ENCODE peak calls at places on chromosomes 6 and 20, in eight cellular contexts. X is iPS DF 6.9, M is breast epithelium, S is IMR-90, T is ovary, D is DND-41, B is body of pancreas, Q is mammary epithelial cell. K is an unnamed sample.

GRCh38 chr6:165218816-165219215 is 90.6 kb downstream of the C6orf118 start:
- DNase-seq in X (no peak), Q (peak; percentile 1), M (no peak), T (no peak), D (no peak), B (no peak), S (no peak), K (no peak)

GRCh38 chr6:122645256-122645655 is 35.1 kb downstream of the PKIB start:
- DNase-seq in M (no peak), D (no peak), S (no peak), B (no peak), X (no peak), Q (no peak), T (no peak), K (no peak)

GRCh38 chr20:56628015-56628872 is 862 bp upstream of the TFAP2C start:
- DNase-seq in M (no peak), Q (no peak), B (peak; percentile 25), D (no peak), X (no peak), S (no peak), T (no peak), K (no peak)

GRCh38 chr6:158655569-158656450 is 6.0 kb downstream of the SYTL3 start:
- DNase-seq in S (peak; percentile 21), D (no peak), B (no peak), T (no peak), Q (no peak), X (no peak), M (no peak), K (no peak)

GRCh38 chr6:3438190-3439167 is 18.4 kb downstream of the SLC22A23 start:
- DNase-seq in B (no peak), D (no peak), X (no peak), T (no peak), M (no peak), Q (peak; percentile 16), S (peak; percentile 94), K (peak; percentile 48)

GRCh38 chr20:10466325-10466724 is 31.2 kb downstream of the SLX4IP start:
- DNase-seq in X (no peak), D (no peak), S (peak; percentile 16), Q (no peak), B (no peak), T (no peak), M (no peak), K (no peak)

GRCh38 chr6:69343856-69344255 is 453.0 kb downstream of the LMBRD1 start:
- DNase-seq in Q (no peak), X (no peak), B (no peak), D (no peak), S (no peak), T (no peak), M (no peak), K (no peak)

GRCh38 chr6:40645043-40645442 is 57.9 kb upstream of the LRFN2 start:
- DNase-seq in Q (no peak), M (no peak), B (no peak), S (no peak), D (no peak), T (no peak), X (no peak), K (no peak)

GRCh38 chr20:50289581-50289980 is 99.0 kb downstream of the CEBPB start:
- DNase-seq in T (no peak), B (no peak), S (no peak), Q (no peak), D (no peak), M (no peak), X (no peak), K (no peak)

GRCh38 chr6:48774276-48774675 is 663.3 kb upstream of the PTCHD4 start:
- DNase-seq in Q (no peak), B (no peak), S (no peak), M (no peak), D (no peak), T (no peak), X (no peak), K (no peak)

GRCh38 chr6:14270925-14271791 is 153.6 kb downstream of the CD83 start:
- DNase-seq in T (no peak), S (peak; percentile 74), Q (peak; percentile 100), M (no peak), X (no peak), D (peak; percentile 63), B (no peak), K (no peak)

GRCh38 chr6:135210632-135211305 is 29.7 kb downstream of the MYB start:
- DNase-seq in D (no peak), S (no peak), B (no peak), M (no peak), T (no peak), Q (no peak), X (no peak), K (no peak)

GRCh38 chr20:37552415-37552814 is 24.7 kb upstream of the BLCAP start:
- DNase-seq in B (no peak), T (no peak), D (no peak), M (no peak), Q (peak; percentile 54), S (peak; percentile 13), X (no peak), K (no peak)

GRCh38 chr20:48002517-48002970 is 217.3 kb upstream of the SULF2 start:
- DNase-seq in S (no peak), M (no peak), T (no peak), Q (no peak), B (no peak), X (no peak), D (no peak), K (no peak)

GRCh38 chr6:122530440-122531046 is 58.9 kb upstream of the SERINC1 start:
- DNase-seq in D (peak; percentile 60), T (peak; percentile 31), Q (peak; percentile 62), X (peak; percentile 57), S (peak; percentile 63), B (peak; percentile 67), M (peak; percentile 18), K (no peak)

GRCh38 chr6:20377623-20378265 is 23.9 kb upstream of the E2F3 start:
- DNase-seq in T (no peak), Q (no peak), M (no peak), B (no peak), X (no peak), S (peak; percentile 87), D (no peak), K (no peak)

GRCh38 chr20:19735446-19735845 is 22.6 kb upstream of the RIN2 start:
- DNase-seq in D (peak; percentile 19), B (no peak), T (peak; percentile 72), S (peak; percentile 73), Q (peak; percentile 95), X (no peak), M (peak; percentile 52), K (peak; percentile 87)

GRCh38 chr6:154386848-154387717 is 30.5 kb upstream of the IPCEF1 start:
- DNase-seq in Q (peak; percentile 73), T (no peak), B (no peak), D (no peak), M (no peak), S (peak; percentile 97), X (no peak), K (no peak)

GRCh38 chr6:39365281-39366074 is 43.0 kb upstream of the KCNK16 start:
- DNase-seq in M (no peak), B (no peak), X (no peak), Q (peak; percentile 51), D (no peak), T (no peak), S (peak; percentile 38), K (no peak)

GRCh38 chr6:51300510-51300909 is 481.8 kb downstream of the TFAP2B start:
- DNase-seq in Q (no peak), T (no peak), S (no peak), D (no peak), M (no peak), X (no peak), B (no peak), K (no peak)

DNA sequence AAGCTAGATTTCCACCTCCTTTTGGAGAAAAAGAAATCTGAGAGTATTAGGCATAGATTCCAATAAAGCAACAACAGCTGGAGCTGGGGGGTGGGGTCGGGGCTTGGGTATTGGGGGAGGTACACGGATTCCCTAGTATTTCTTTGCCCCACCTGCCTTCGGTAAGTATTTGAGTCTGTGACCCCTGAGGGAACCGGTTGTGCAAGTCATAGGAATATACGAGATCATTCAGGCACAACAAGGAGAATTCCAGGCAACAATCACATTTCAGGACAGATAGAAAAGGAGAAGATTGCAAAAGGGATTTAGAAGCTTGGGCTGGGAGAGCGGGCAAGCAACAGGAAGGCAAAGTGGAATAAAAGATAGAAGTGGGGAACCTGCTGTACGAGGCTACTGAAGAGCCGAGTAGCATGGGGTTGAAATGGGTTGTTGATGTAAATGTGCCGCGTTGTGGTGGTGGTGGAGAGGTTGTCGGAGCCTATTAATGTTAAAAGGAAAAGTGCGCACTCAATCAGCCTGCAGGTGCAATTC is 148.9 kb downstream of the BCAS1 start:
- DNase-seq in T (no peak), M (no peak), D (no peak), B (no peak), Q (no peak), S (no peak), X (no peak), K (no peak)
- H3K4me1 ChIP-seq in T (peaks cover 6% of the 10 kb centered on the region), M (no peaks in the 10 kb centered on the region), D (peaks cover 2% of the 10 kb centered on the region), B (peaks cover 12% of the 10 kb centered on the region), Q (peaks cover 25% of the 10 kb centered on the region), S (peaks cover 17% of the 10 kb centered on the region), X (peaks cover 4% of the 10 kb centered on the region), K (no peaks in the 10 kb centered on the region)

DNA sequence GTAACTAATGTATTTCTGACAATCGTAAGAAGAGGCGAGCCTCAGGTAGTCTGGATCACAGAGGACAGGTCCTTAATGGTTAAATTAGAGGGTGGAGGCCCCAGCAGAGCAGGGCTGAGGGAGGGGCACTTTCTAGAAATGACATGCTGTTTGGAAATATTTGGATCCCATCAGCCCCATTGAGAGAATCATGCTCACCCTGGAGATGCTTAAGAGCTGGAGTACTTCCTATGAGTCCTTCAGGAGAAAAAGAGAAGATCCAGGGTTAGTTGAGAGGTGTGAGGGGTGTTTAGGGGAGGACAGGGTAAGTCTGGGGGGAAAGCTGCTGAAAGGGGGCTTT is 123.0 kb downstream of the TCP11 start:
- DNase-seq in M (no peak), Q (no peak), D (no peak), B (no peak), X (no peak), S (no peak), T (no peak), K (no peak)
- H3K4me3 ChIP-seq in M (peak overlapping the region; percentile 51), Q (no peak overlapping the region), D (no peak overlapping the region), B (no peak overlapping the region), X (no peak overlapping the region), S (no peak overlapping the region), T (peak overlapping the region; percentile 32), K (peak overlapping the region; percentile 70)

DNA sequence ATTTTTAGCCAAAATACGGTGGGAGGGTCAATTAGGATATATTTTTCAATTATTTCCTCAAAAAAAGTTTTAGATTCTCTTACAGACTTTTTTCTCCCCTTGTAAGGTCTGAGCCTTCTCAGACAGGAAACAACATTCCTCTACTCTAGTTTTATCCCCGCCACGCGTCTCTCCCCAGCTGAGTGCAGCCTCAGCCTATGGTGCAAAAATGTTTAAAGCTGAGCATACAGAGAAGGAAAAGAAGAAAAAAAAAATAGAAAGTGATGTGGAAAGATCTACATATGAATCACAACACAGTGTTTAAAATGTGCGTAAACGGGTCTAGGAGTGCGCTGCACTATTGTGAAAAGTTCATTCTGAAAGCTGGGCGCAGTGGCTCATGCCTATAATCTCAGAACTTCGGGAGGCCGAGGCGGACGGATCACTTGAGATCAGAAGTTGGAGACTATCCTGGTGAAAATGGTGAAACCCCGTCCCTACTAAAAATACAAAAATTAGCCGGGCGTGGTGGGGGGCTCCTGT is 159.0 kb downstream of the TRIM27 start:
- DNase-seq in X (no peak), Q (no peak), B (no peak), D (no peak), S (no peak), M (no peak), T (no peak), K (no peak)
- H3K27me3 ChIP-seq in X (peaks cover 62% of the 10 kb centered on the region), Q (peaks cover 47% of the 10 kb centered on the region), B (peaks cover 26% of the 10 kb centered on the region), D (peaks cover 19% of the 10 kb centered on the region), S (peaks cover 20% of the 10 kb centered on the region), M (peaks cover 82% of the 10 kb centered on the region), T (no peaks in the 10 kb centered on the region), K (peaks cover 6% of the 10 kb centered on the region)

GRCh38 chr20:32203556-32204484 is 3.7 kb downstream of the PLAGL2 start:
- DNase-seq in M (peak; percentile 70), B (peak; percentile 18), S (no peak), D (no peak), Q (peak; percentile 93), X (no peak), T (peak; percentile 33), K (no peak)
- H3K4me1 ChIP-seq in M (peaks cover 8% of the 10 kb centered on the region), B (peaks cover 72% of the 10 kb centered on the region), S (peaks cover 19% of the 10 kb centered on the region), D (peaks cover 46% of the 10 kb centered on the region), Q (peaks cover 61% of the 10 kb centered on the region), X (peaks cover 3% of the 10 kb centered on the region), T (peaks cover 9% of the 10 kb centered on the region), K (peaks cover 76% of the 10 kb centered on the region)